ENCODE peak calls at places on chromosomes 16 and 17, in six cellular contexts. One of them, this sample, is unnamed. For H3K4me1, the result is how much of the 10 kb centered on the place peaks cover.

GRCh38 chr16:17173134-17173729 is 297.5 kb downstream of the XYLT1 start:
- DNase-seq in GM23338: no peak
- DNase-seq in adrenal gland: peak
- DNase-seq in fibroblast of lung: peak
- DNase-seq in hepatocyte: peak
- DNase-seq in neuronal stem cell: no peak
- DNase-seq in this sample: peak

GRCh38 chr16:87119168-87119567 is 198.0 kb downstream of the C16orf95 start:
- DNase-seq in GM23338: no peak
- DNase-seq in adrenal gland: no peak
- DNase-seq in fibroblast of lung: no peak
- DNase-seq in hepatocyte: no peak
- DNase-seq in neuronal stem cell: no peak
- DNase-seq in this sample: no peak

GRCh38 chr17:21286771-21287702 is 2.5 kb downstream of the MAP2K3 start:
- DNase-seq in GM23338: no peak
- DNase-seq in adrenal gland: no peak
- DNase-seq in fibroblast of lung: no peak
- DNase-seq in hepatocyte: no peak
- DNase-seq in neuronal stem cell: no peak
- DNase-seq in this sample: no peak

GRCh38 chr17:77325826-77326581 is 185.2 kb downstream of the SEC14L1 start:
- DNase-seq in GM23338: no peak
- DNase-seq in adrenal gland: peak
- DNase-seq in fibroblast of lung: peak
- DNase-seq in hepatocyte: peak
- DNase-seq in neuronal stem cell: no peak
- DNase-seq in this sample: peak

GRCh38 chr16:20897253-20897896 is 2.8 kb downstream of the DCUN1D3 start:
- DNase-seq in GM23338: no peak
- DNase-seq in adrenal gland: peak
- DNase-seq in fibroblast of lung: peak
- DNase-seq in hepatocyte: peak
- DNase-seq in neuronal stem cell: no peak
- DNase-seq in this sample: no peak

GRCh38 chr16:55351936-55352335 is 27.9 kb downstream of the IRX6 start:
- DNase-seq in GM23338: no peak
- DNase-seq in adrenal gland: no peak
- DNase-seq in fibroblast of lung: no peak
- DNase-seq in hepatocyte: no peak
- DNase-seq in neuronal stem cell: no peak
- DNase-seq in this sample: no peak

GRCh38 chr17:77861133-77861695 is 97.3 kb upstream of the TNRC6C start:
- DNase-seq in GM23338: no peak
- DNase-seq in adrenal gland: no peak
- DNase-seq in fibroblast of lung: no peak
- DNase-seq in hepatocyte: no peak
- DNase-seq in neuronal stem cell: no peak
- DNase-seq in this sample: no peak

GRCh38 chr16:67969286-67970039 is 1.0 kb upstream of the SLC12A4 start:
- DNase-seq in GM23338: peak
- DNase-seq in adrenal gland: no peak
- DNase-seq in fibroblast of lung: no peak
- DNase-seq in hepatocyte: peak
- DNase-seq in neuronal stem cell: peak
- DNase-seq in this sample: no peak

GRCh38 chr17:35051183-35051578 is 12.3 kb downstream of the RFFL start:
- DNase-seq in GM23338: no peak
- DNase-seq in adrenal gland: no peak
- DNase-seq in fibroblast of lung: no peak
- DNase-seq in hepatocyte: no peak
- DNase-seq in neuronal stem cell: no peak
- DNase-seq in this sample: no peak

GRCh38 chr16:6682142-6682811 is 650.4 kb upstream of the RBFOX1 start:
- DNase-seq in GM23338: peak
- DNase-seq in adrenal gland: peak
- DNase-seq in fibroblast of lung: no peak
- DNase-seq in hepatocyte: peak
- DNase-seq in neuronal stem cell: peak
- DNase-seq in this sample: no peak

GRCh38 chr16:81253141-81253540 is 14.7 kb downstream of the BCO1 start:
- DNase-seq in GM23338: no peak
- DNase-seq in adrenal gland: no peak
- DNase-seq in fibroblast of lung: no peak
- DNase-seq in hepatocyte: no peak
- DNase-seq in neuronal stem cell: no peak
- DNase-seq in this sample: no peak

GRCh38 chr17:3798273-3799180 is 2.5 kb downstream of the ITGAE start:
- DNase-seq in GM23338: no peak
- DNase-seq in adrenal gland: peak
- DNase-seq in fibroblast of lung: no peak
- DNase-seq in hepatocyte: no peak
- DNase-seq in neuronal stem cell: no peak
- DNase-seq in this sample: no peak

GRCh38 chr17:73286863-73287296 is 24.9 kb downstream of the CDC42EP4 start:
- DNase-seq in GM23338: no peak
- DNase-seq in adrenal gland: peak
- DNase-seq in fibroblast of lung: peak
- DNase-seq in hepatocyte: no peak
- DNase-seq in neuronal stem cell: no peak
- DNase-seq in this sample: no peak
- H3K4me1 ChIP-seq in GM23338: under half
- H3K4me1 ChIP-seq in adrenal gland: half or more
- H3K4me1 ChIP-seq in fibroblast of lung: under half
- H3K4me1 ChIP-seq in hepatocyte: under half
- H3K4me1 ChIP-seq in neuronal stem cell: half or more
- H3K4me1 ChIP-seq in this sample: half or more

GRCh38 chr17:55747209-55747608 is 3.6 kb upstream of the PCTP start:
- DNase-seq in GM23338: no peak
- DNase-seq in adrenal gland: no peak
- DNase-seq in fibroblast of lung: no peak
- DNase-seq in hepatocyte: no peak
- DNase-seq in neuronal stem cell: no peak
- DNase-seq in this sample: no peak

GRCh38 chr17:55743103-55743679 is 7.7 kb upstream of the PCTP start:
- DNase-seq in GM23338: no peak
- DNase-seq in adrenal gland: peak
- DNase-seq in fibroblast of lung: peak
- DNase-seq in hepatocyte: peak
- DNase-seq in neuronal stem cell: no peak
- DNase-seq in this sample: no peak

GRCh38 chr17:55746466-55746865 is 4.4 kb upstream of the PCTP start:
- DNase-seq in GM23338: no peak
- DNase-seq in adrenal gland: no peak
- DNase-seq in fibroblast of lung: no peak
- DNase-seq in hepatocyte: no peak
- DNase-seq in neuronal stem cell: no peak
- DNase-seq in this sample: no peak

GRCh38 chr17:55742272-55743102 is 8.4 kb upstream of the PCTP start:
- DNase-seq in GM23338: no peak
- DNase-seq in adrenal gland: no peak
- DNase-seq in fibroblast of lung: no peak
- DNase-seq in hepatocyte: no peak
- DNase-seq in neuronal stem cell: no peak
- DNase-seq in this sample: no peak

DNA sequence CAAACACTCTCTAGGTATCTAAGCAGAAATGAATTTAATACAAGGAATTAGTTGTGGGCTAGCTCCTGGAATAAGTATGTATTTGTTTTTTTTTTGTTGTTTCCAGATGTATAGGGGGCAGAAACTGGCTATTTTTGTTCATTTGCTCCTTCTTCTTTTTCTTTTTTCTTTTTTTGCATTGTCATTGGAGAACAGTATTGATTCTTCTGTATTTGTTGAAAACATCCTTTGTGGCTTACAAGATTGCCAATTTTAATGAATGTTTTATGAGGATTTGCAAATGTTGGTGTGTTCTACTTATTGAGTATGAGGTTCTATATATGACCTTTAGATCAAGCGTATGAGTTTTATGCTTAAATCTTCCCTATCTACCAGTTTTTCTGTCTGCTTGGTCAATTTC is 5.6 kb upstream of the PCTP start:
- DNase-seq in GM23338: no peak
- DNase-seq in adrenal gland: no peak
- DNase-seq in fibroblast of lung: no peak
- DNase-seq in hepatocyte: no peak
- DNase-seq in neuronal stem cell: no peak
- DNase-seq in this sample: no peak
- H3K27ac ChIP-seq in GM23338: no peak
- H3K27ac ChIP-seq in adrenal gland: no peak
- H3K27ac ChIP-seq in fibroblast of lung: no peak
- H3K27ac ChIP-seq in hepatocyte: no peak
- H3K27ac ChIP-seq in neuronal stem cell: no peak
- H3K27ac ChIP-seq in this sample: no peak

GRCh38 chr17:49618112-49618611 is 42.5 kb downstream of the NXPH3 start:
- DNase-seq in GM23338: no peak
- DNase-seq in adrenal gland: no peak
- DNase-seq in fibroblast of lung: peak
- DNase-seq in hepatocyte: peak
- DNase-seq in neuronal stem cell: no peak
- DNase-seq in this sample: no peak
- H3K4me1 ChIP-seq in GM23338: under half
- H3K4me1 ChIP-seq in adrenal gland: under half
- H3K4me1 ChIP-seq in fibroblast of lung: under half
- H3K4me1 ChIP-seq in hepatocyte: under half
- H3K4me1 ChIP-seq in neuronal stem cell: under half
- H3K4me1 ChIP-seq in this sample: under half

GRCh38 chr17:63634816-63635215 is 12.6 kb downstream of the MAP3K3 start:
- DNase-seq in GM23338: no peak
- DNase-seq in adrenal gland: no peak
- DNase-seq in fibroblast of lung: no peak
- DNase-seq in hepatocyte: no peak
- DNase-seq in neuronal stem cell: no peak
- DNase-seq in this sample: no peak

GRCh38 chr17:63635787-63636186 is 13.6 kb downstream of the MAP3K3 start:
- DNase-seq in GM23338: no peak
- DNase-seq in adrenal gland: no peak
- DNase-seq in fibroblast of lung: no peak
- DNase-seq in hepatocyte: no peak
- DNase-seq in neuronal stem cell: no peak
- DNase-seq in this sample: no peak

GRCh38 chr17:63635313-63635712 is 13.1 kb downstream of the MAP3K3 start:
- DNase-seq in GM23338: no peak
- DNase-seq in adrenal gland: no peak
- DNase-seq in fibroblast of lung: no peak
- DNase-seq in hepatocyte: no peak
- DNase-seq in neuronal stem cell: no peak
- DNase-seq in this sample: no peak

GRCh38 chr17:63633742-63634141 is 11.5 kb downstream of the MAP3K3 start:
- DNase-seq in GM23338: peak
- DNase-seq in adrenal gland: no peak
- DNase-seq in fibroblast of lung: no peak
- DNase-seq in hepatocyte: no peak
- DNase-seq in neuronal stem cell: no peak
- DNase-seq in this sample: no peak

DNA sequence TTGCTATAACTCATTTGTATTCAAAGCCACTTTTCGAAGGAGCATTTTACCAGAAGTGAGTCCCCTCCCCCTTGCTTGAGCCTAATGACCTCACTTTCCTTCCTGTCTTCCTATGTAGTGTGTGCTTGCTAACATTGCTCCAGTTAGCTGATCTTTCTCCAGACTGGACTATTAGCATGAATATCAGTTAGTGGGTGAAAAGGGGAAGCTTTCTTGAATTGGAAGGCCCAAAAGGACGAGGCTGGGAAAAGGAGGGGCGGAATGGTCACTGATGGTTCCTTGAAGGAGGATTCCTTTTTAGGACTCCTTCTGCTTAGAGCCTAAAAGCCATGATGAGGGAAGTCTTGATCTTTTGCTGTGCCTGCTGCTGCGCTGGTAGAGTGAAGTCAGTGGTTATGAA is 11.9 kb downstream of the MAP3K3 start:
- DNase-seq in GM23338: peak
- DNase-seq in adrenal gland: no peak
- DNase-seq in fibroblast of lung: peak
- DNase-seq in hepatocyte: no peak
- DNase-seq in neuronal stem cell: no peak
- DNase-seq in this sample: no peak
- H3K27ac ChIP-seq in GM23338: peak
- H3K27ac ChIP-seq in adrenal gland: no peak
- H3K27ac ChIP-seq in fibroblast of lung: no peak
- H3K27ac ChIP-seq in hepatocyte: no peak
- H3K27ac ChIP-seq in neuronal stem cell: no peak
- H3K27ac ChIP-seq in this sample: peak

GRCh38 chr17:44218344-44219125 is 940 bp downstream of the UBTF start:
- DNase-seq in GM23338: peak
- DNase-seq in adrenal gland: peak
- DNase-seq in fibroblast of lung: peak
- DNase-seq in hepatocyte: peak
- DNase-seq in neuronal stem cell: peak
- DNase-seq in this sample: no peak
- H3K4me1 ChIP-seq in GM23338: under half
- H3K4me1 ChIP-seq in adrenal gland: under half
- H3K4me1 ChIP-seq in fibroblast of lung: under half
- H3K4me1 ChIP-seq in hepatocyte: under half
- H3K4me1 ChIP-seq in neuronal stem cell: under half
- H3K4me1 ChIP-seq in this sample: under half

This sample was measured in right atrium auricular region.